ENCODE peak calls at places on chromosomes 6 and 20, in five cellular contexts. C is occipital lobe; R is stimulated activated CD4-positive, alpha-beta T cell treated with anti-CD3 and anti-CD28 coated beads, Interleukin-1b, Interleukin-23, amount 100 ng/mL, for 24 hours; S is adrenal gland; Z is HS-5. J is an unnamed sample.

GRCh38 chr6:160678230-160678629 is 14.2 kb upstream of the LPA start:
- DNase-seq in C (no peak), R (no peak), S (no peak), Z (no peak), J (no peak)

GRCh38 chr20:13395232-13395631 is 174.2 kb downstream of the ISM1 start:
- DNase-seq in C (no peak), R (no peak), S (no peak), Z (no peak), J (no peak)

GRCh38 chr6:20238688-20239587 is 26.7 kb upstream of the MBOAT1 start:
- DNase-seq in C (no peak), R (no peak), S (no peak), Z (no peak), J (no peak)

GRCh38 chr6:159693894-159694545 is 979 bp upstream of the SOD2 start:
- DNase-seq in C (peak), R (no peak), S (peak), Z (no peak), J (peak)

GRCh38 chr6:169092375-169092774 is 161.3 kb downstream of the THBS2 start:
- DNase-seq in C (no peak), R (no peak), S (no peak), Z (no peak), J (no peak)

GRCh38 chr6:36170704-36171103 is 25.8 kb upstream of the BRPF3 start:
- DNase-seq in C (no peak), R (no peak), S (no peak), Z (no peak), J (no peak)

GRCh38 chr6:105192707-105193465 is 13.1 kb upstream of the POPDC3 start:
- DNase-seq in C (no peak), R (no peak), S (no peak), Z (no peak), J (no peak)

GRCh38 chr6:36539814-36540568 is 7.3 kb downstream of the STK38 start:
- DNase-seq in C (no peak), R (no peak), S (no peak), Z (no peak), J (no peak)

GRCh38 chr6:105501945-105502344 is 99.1 kb upstream of the PREP start:
- DNase-seq in C (no peak), R (no peak), S (no peak), Z (no peak), J (no peak)

GRCh38 chr6:42374027-42374669 is 77.6 kb downstream of the TRERF1 start:
- DNase-seq in C (no peak), R (no peak), S (no peak), Z (no peak), J (no peak)

GRCh38 chr6:125794342-125795137 is 3.8 kb downstream of the NCOA7 start:
- DNase-seq in C (no peak), R (no peak), S (peak), Z (no peak), J (no peak)

GRCh38 chr6:167778497-167779122 is 48.1 kb upstream of the AFDN start:
- DNase-seq in C (no peak), R (no peak), S (no peak), Z (no peak), J (no peak)

GRCh38 chr20:2757001-2757400 is 43.4 kb downstream of the CPXM1 start:
- DNase-seq in C (no peak), R (no peak), S (no peak), Z (no peak), J (no peak)

GRCh38 chr20:54234991-54235390 is 27.1 kb downstream of the PFDN4 start:
- DNase-seq in C (no peak), R (no peak), S (no peak), Z (no peak), J (no peak)

GRCh38 chr6:152135755-152136448 is 328.4 kb downstream of the ESR1 start:
- DNase-seq in C (no peak), R (no peak), S (no peak), Z (no peak), J (no peak)

GRCh38 chr6:134058622-134059366 is 6.4 kb upstream of the SLC2A12 start:
- DNase-seq in C (no peak), R (no peak), S (no peak), Z (no peak), J (no peak)

GRCh38 chr6:53728570-53729194 is 63.1 kb upstream of the KLHL31 start:
- DNase-seq in C (peak), R (peak), S (peak), Z (no peak), J (no peak)

GRCh38 chr20:2402271-2402980 is 21.7 kb downstream of the TGM6 start:
- DNase-seq in C (no peak), R (no peak), S (peak), Z (no peak), J (peak)

GRCh38 chr6:3850451-3851203 is 1.5 kb downstream of the FAM50B start:
- DNase-seq in C (no peak), R (no peak), S (no peak), Z (no peak), J (no peak)

GRCh38 chr6:160391419-160392116 is 43.4 kb downstream of the SLC22A3 start:
- DNase-seq in C (no peak), R (no peak), S (peak), Z (no peak), J (no peak)

GRCh38 chr6:26550250-26550993 is 12.3 kb downstream of the HMGN4 start:
- DNase-seq in C (no peak), R (no peak), S (peak), Z (no peak), J (no peak)

GRCh38 chr6:89818977-89819335 is 638 bp downstream of the MDN1 start:
- DNase-seq in C (peak), R (no peak), S (peak), Z (no peak), J (no peak)

GRCh38 chr20:52494244-52494643 is 302.7 kb upstream of the ZFP64 start:
- DNase-seq in C (no peak), R (peak), S (peak), Z (peak), J (peak)

GRCh38 chr6:30842754-30843610 is 41.3 kb upstream of the DDR1 start:
- DNase-seq in C (no peak), R (no peak), S (no peak), Z (no peak), J (no peak)

GRCh38 chr6:133326584-133326983 is 85.4 kb downstream of the EYA4 start:
- DNase-seq in C (no peak), R (no peak), S (no peak), Z (no peak), J (no peak)

GRCh38 chr20:54208492-54209044 is 681 bp downstream of the PFDN4 start:
- DNase-seq in C (peak), R (no peak), S (no peak), Z (peak), J (no peak)

GRCh38 chr6:100099189-100100074 is 105.4 kb upstream of the MCHR2 start:
- DNase-seq in C (no peak), R (no peak), S (no peak), Z (no peak), J (no peak)

GRCh38 chr6:139920027-139920851 is 545.8 kb upstream of the CITED2 start:
- DNase-seq in C (no peak), R (no peak), S (no peak), Z (no peak), J (no peak)

GRCh38 chr6:15730442-15730841 is 67.6 kb upstream of the DTNBP1 start:
- DNase-seq in C (no peak), R (no peak), S (no peak), Z (no peak), J (no peak)

GRCh38 chr20:59145926-59146800 is 17.5 kb upstream of the ZNF831 start:
- DNase-seq in C (peak), R (no peak), S (no peak), Z (no peak), J (no peak)

GRCh38 chr6:28081486-28081751 is 1.1 kb downstream of the ZNF165 start:
- DNase-seq in C (no peak), R (no peak), S (no peak), Z (no peak), J (no peak)

GRCh38 chr6:33411632-33412005 is 805 bp downstream of the PHF1 start:
- DNase-seq in C (no peak), R (no peak), S (no peak), Z (no peak), J (no peak)

GRCh38 chr20:24634855-24635254 is 165.4 kb downstream of the SYNDIG1 start:
- DNase-seq in C (peak), R (no peak), S (no peak), Z (peak), J (peak)

GRCh38 chr6:144999127-144999526 is 714.0 kb downstream of the UTRN start:
- DNase-seq in C (no peak), R (no peak), S (no peak), Z (no peak), J (no peak)